ENCODE peak calls at places on chromosomes 16 and 17, in nine cellular contexts. Y is testis, M is MCF 10A, A is pancreas, B is neural crest cell, O is RWPE1, D is GM12865, V is progenitor cell of endocrine pancreas, F is K562. R is an unnamed sample.
A peak's percentile ranks its signal among the peaks of the same experiment; 100 is the strongest.

GRCh38 chr16:68898026-68898425 is 54.7 kb downstream of the TANGO6 start:
- DNase-seq in V (no peak), A (no peak), O (no peak), B (no peak), M (no peak), F (no peak), D (no peak), Y (no peak), R (no peak)

GRCh38 chr17:80408872-80409271 is 6.1 kb upstream of the ENDOV start:
- DNase-seq in A (no peak), Y (peak; percentile 44), B (no peak), D (no peak), V (no peak), O (no peak), F (no peak), M (peak; percentile 15), R (no peak)

GRCh38 chr16:64317601-64318000 is 804.3 kb downstream of the CDH11 start:
- DNase-seq in F (no peak), D (no peak), M (no peak), A (no peak), Y (no peak), V (no peak), O (no peak), B (no peak), R (no peak)

GRCh38 chr17:59791603-59792457 is 84.4 kb downstream of the VMP1 start:
- DNase-seq in O (no peak), F (no peak), D (no peak), A (no peak), B (no peak), V (no peak), Y (no peak), M (no peak), R (no peak)

GRCh38 chr16:72560617-72561016 is 388.7 kb upstream of the PMFBP1 start:
- DNase-seq in M (no peak), V (no peak), O (no peak), Y (no peak), D (no peak), A (no peak), F (no peak), B (no peak), R (no peak)

GRCh38 chr16:11595908-11596504 is 9.3 kb upstream of the LITAF start:
- DNase-seq in A (no peak), V (no peak), F (no peak), Y (no peak), M (no peak), D (no peak), O (no peak), B (no peak), R (no peak)

GRCh38 chr17:64259922-64260321 is 3.1 kb downstream of the TEX2 start:
- DNase-seq in A (peak; percentile 37), D (no peak), F (no peak), M (peak; percentile 85), Y (no peak), B (no peak), V (no peak), O (peak; percentile 59), R (no peak)

GRCh38 chr17:4512156-4513112 is 13.8 kb downstream of the SPNS2 start:
- DNase-seq in F (no peak), M (no peak), A (no peak), D (no peak), O (no peak), V (no peak), Y (no peak), B (no peak), R (no peak)

GRCh38 chr16:11257131-11257938 is 1.3 kb upstream of the SOCS1 start:
- DNase-seq in O (peak; percentile 78), V (peak; percentile 39), M (peak; percentile 85), D (peak; percentile 79), B (peak; percentile 61), F (peak; percentile 72), Y (peak; percentile 85), A (peak; percentile 76), R (peak; percentile 91)

GRCh38 chr17:58265266-58265665 is 15.5 kb downstream of the MPO start:
- DNase-seq in Y (no peak), B (no peak), V (no peak), M (no peak), O (no peak), A (no peak), D (no peak), F (no peak), R (no peak)

GRCh38 chr17:40542562-40543411 is 22.5 kb downstream of the CCR7 start:
- DNase-seq in A (peak; percentile 45), O (peak; percentile 81), M (peak; percentile 96), B (no peak), Y (peak; percentile 92), V (no peak), D (peak; percentile 81), F (no peak), R (peak; percentile 93)

GRCh38 chr16:81601601-81602251 is 157.1 kb downstream of the CMIP start:
- DNase-seq in M (peak; percentile 61), V (no peak), A (no peak), O (no peak), D (no peak), Y (no peak), F (no peak), B (no peak), R (no peak)

GRCh38 chr16:66610111-66610820 is 5.8 kb downstream of the CMTM3 start:
- DNase-seq in D (no peak), A (no peak), V (no peak), M (no peak), F (no peak), B (no peak), O (no peak), Y (no peak), R (no peak)

GRCh38 chr17:55674107-55674506 is 48.6 kb downstream of the TMEM100 start:
- DNase-seq in O (no peak), A (no peak), Y (no peak), B (no peak), F (no peak), D (no peak), V (no peak), M (peak; percentile 70), R (no peak)

GRCh38 chr17:37506678-37507077 is 17.0 kb downstream of the DUSP14 start:
- DNase-seq in M (peak; percentile 48), F (peak; percentile 61), O (peak; percentile 29), A (no peak), V (no peak), B (peak; percentile 23), D (peak; percentile 56), Y (no peak), R (no peak)
- TF ChIP-seq CTCF in M (peak; percentile 42), F (peak; percentile 63), O (peak; percentile 39), A (peak; percentile 9), V (peak; percentile 52), B (peak; percentile 54), D (peak; percentile 47), Y (no peak), R (peak; percentile 42)

GRCh38 chr16:19086322-19087199 is 19.1 kb downstream of the COQ7 start:
- DNase-seq in D (peak; percentile 90), O (peak; percentile 81), F (peak; percentile 89), Y (peak; percentile 88), B (peak; percentile 87), M (peak; percentile 85), V (peak; percentile 87), A (peak; percentile 88), R (peak; percentile 96)
- TF ChIP-seq CTCF in D (peak; percentile 99), O (peak; percentile 98), F (peak; percentile 96), Y (peak; percentile 84), B (peak; percentile 99), M (peak; percentile 97), V (peak; percentile 99), A (peak; percentile 96), R (peak; percentile 100)

GRCh38 chr16:49464877-49465504 is 91.4 kb downstream of the C16orf78 start:
- DNase-seq in O (no peak), B (no peak), D (no peak), M (no peak), V (peak; percentile 31), A (no peak), F (peak; percentile 64), Y (peak; percentile 23), R (peak; percentile 81)
- TF ChIP-seq CTCF in O (peak; percentile 16), B (peak; percentile 75), D (peak; percentile 45), M (peak; percentile 10), V (peak; percentile 94), A (no peak), F (peak; percentile 38), Y (no peak), R (peak; percentile 34)

DNA sequence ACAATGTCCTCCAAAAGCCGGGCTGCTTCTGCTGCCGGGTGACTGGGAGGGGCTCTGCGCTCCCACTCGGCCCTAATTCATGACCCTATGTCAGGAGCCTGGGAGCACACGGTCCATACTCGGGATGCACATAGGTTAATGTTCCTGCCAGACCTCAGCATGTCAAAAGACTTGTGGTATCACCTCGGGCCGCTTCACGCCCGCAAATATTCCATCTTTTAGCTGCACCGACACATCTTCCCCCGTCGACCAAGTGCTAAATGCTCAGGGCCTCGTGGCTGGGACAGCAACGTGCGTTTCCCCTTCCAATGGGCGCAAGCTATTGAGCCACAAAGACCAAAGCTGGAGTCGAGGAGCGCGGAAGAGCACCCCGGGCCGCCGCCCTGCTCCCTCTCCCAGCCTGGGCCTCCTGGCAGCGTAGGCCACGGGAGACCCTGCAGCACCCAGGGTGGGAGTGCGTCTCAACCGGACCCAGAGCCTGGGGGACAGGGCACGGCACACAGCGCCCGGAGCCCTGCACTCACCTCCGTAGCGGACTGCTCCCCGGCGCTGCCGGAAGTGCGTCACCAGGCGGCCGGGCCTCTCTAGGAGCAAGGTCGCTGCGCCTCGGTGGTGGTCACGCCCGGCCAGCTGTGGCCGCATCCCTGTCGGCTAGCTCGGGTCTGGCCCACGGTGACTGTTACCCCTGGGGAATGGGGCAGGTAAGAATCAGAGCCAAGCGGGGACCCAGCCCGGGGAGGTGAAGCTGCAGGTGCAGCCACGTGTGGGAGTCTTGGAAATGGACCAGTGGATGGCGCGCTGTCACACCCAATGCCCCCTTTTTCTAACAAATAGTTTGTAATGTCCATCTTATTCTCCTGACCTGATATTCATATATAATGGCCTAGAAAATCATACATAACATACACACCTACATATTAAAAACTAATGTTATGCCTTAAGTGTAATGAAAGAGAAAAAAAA is at the start of gene ZNF23:
- DNase-seq in M (peak; percentile 68), Y (peak; percentile 92), D (peak; percentile 89), A (peak; percentile 83), V (peak; percentile 71), O (peak; percentile 85), B (peak; percentile 76), F (peak; percentile 95), R (peak; percentile 92)
- TF ChIP-seq CTCF in M (peak; percentile 4), Y (no peak), D (peak; percentile 10), A (no peak), V (no peak), O (no peak), B (no peak), F (no peak), R (peak; percentile 27)

DNA sequence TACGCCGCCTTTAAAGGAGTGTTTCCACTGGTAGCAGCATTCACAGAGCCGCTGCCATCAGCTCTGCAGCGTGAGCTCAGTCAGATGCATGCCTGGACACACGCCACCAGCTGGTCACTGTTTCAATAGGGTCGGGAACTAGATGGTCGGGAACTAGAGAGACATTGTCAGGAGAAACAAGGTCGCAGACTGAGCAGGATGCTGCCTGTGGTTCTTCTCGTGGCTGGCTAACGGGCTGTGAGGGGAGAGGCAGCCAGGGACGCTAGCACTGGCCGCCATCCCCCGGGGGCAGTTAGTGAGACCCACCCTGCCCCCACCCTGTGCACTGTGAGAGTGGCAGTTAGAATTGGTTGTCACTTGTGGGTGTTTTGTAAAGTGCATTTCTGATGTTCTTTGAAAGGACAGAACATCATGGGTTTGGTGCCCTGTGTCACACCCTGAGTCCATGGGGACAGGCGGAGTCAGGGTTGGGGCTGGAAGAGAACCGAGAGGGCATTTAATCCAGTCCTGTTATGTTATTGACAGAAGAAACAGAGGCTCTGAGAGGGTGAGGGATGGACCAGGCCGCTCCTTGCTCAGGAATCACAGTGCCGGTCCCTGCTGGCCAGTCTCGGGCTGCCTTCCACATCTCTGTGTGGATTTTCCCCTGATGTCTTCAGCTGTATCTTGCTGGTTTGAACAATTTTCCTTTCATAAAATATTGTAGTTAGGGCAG is 86.4 kb downstream of the SPECC1 start:
- DNase-seq in D (no peak), O (peak; percentile 17), M (peak; percentile 16), F (no peak), Y (peak; percentile 83), B (peak; percentile 51), A (peak; percentile 35), V (peak; percentile 24), R (peak; percentile 74)
- TF ChIP-seq CTCF in D (no peak), O (no peak), M (no peak), F (peak; percentile 42), Y (no peak), B (peak; percentile 54), A (no peak), V (peak; percentile 53), R (peak; percentile 46)